ENCODE peak calls at places on chromosome 12, in nine cellular contexts. X, Z, B, N, U, F, P, A and C are unnamed samples.

GRCh38 chr12:117805865-117806264 is 162.9 kb downstream of the KSR2 start:
- DNase-seq in Z (no peak), F (no peak), A (no peak), U (peak), N (no peak), B (no peak), X (no peak), P (no peak), C (no peak)

GRCh38 chr12:94553130-94553519 is 93.5 kb upstream of the CEP83 start:
- DNase-seq in X (no peak), Z (no peak), N (no peak), P (no peak), B (no peak), F (no peak), A (peak), U (no peak), C (no peak)

GRCh38 chr12:95200128-95200973 is 16.9 kb downstream of the FGD6 start:
- DNase-seq in A (no peak), U (no peak), N (no peak), B (no peak), Z (no peak), X (no peak), P (peak), F (no peak), C (no peak)

GRCh38 chr12:91129662-91130362 is 18.5 kb upstream of the LUM start:
- DNase-seq in N (no peak), B (no peak), A (no peak), F (no peak), P (no peak), U (no peak), Z (no peak), X (no peak), C (no peak)

GRCh38 chr12:106219043-106219442 is 28.8 kb downstream of the CKAP4 start:
- DNase-seq in P (no peak), U (no peak), X (no peak), B (no peak), A (no peak), Z (no peak), N (no peak), F (no peak), C (no peak)

GRCh38 chr12:27999970-28000369 is 27.4 kb upstream of the PTHLH start:
- DNase-seq in P (no peak), Z (no peak), A (no peak), X (no peak), N (no peak), B (no peak), F (no peak), U (no peak), C (no peak)

GRCh38 chr12:30753761-30754382 is 879 bp downstream of the CAPRIN2 start:
- DNase-seq in A (no peak), B (no peak), N (no peak), U (no peak), Z (no peak), F (no peak), X (peak), P (no peak), C (no peak)

GRCh38 chr12:85036241-85036707 is at the start of the genes LRRIQ1 and TSPAN19:
- DNase-seq in X (peak), A (peak), U (peak), N (peak), P (no peak), F (peak), Z (peak), B (peak), C (peak)

GRCh38 chr12:103503546-103504480 is 8.0 kb upstream of the C12orf42 start:
- DNase-seq in U (no peak), B (peak), N (peak), A (peak), P (no peak), Z (no peak), X (peak), F (peak), C (no peak)

GRCh38 chr12:47736877-47737676 is 11.8 kb upstream of the ENDOU start:
- DNase-seq in X (peak), B (peak), U (peak), P (peak), A (no peak), Z (peak), F (peak), N (peak), C (no peak)
- TF ChIP-seq POLR2AphosphoS5 in X (peak), B (no peak), U (peak), P (peak), A (no peak), Z (peak), F (peak), N (peak), C (no peak)

DNA sequence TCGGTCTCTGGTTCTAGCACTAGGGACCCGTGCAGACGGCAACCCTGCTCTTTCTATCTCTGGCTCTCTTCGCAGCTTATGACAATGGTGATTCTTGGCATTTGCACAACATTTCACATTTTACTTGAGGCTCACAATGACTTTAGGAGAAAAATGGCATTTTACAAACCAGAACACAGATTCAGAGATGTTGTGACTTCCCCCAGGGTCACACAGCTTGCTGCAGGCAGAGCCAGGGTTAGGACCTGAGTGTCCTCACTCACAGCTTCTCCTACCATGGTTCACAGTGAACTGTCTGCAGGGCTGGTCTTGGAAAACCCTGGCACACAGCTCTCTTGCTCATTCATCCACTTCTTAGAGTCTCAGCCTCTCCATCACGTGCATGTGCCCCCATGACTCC is 23.7 kb downstream of the P2RX7 start:
- DNase-seq in Z (no peak), P (no peak), F (no peak), X (no peak), N (no peak), U (no peak), B (no peak), A (no peak), C (no peak)
- TF ChIP-seq POLR2A in Z (no peak), P (no peak), F (no peak), X (no peak), N (no peak), U (no peak), B (no peak), A (no peak), C (no peak)

GRCh38 chr12:124169577-124169976 is 125.3 kb upstream of the RFLNA start:
- DNase-seq in P (no peak), X (no peak), B (no peak), Z (no peak), U (no peak), N (no peak), A (no peak), F (no peak), C (no peak)
- TF ChIP-seq POLR2AphosphoS5 in P (no peak), X (no peak), B (no peak), Z (no peak), U (no peak), N (no peak), A (no peak), F (no peak), C (no peak)

DNA sequence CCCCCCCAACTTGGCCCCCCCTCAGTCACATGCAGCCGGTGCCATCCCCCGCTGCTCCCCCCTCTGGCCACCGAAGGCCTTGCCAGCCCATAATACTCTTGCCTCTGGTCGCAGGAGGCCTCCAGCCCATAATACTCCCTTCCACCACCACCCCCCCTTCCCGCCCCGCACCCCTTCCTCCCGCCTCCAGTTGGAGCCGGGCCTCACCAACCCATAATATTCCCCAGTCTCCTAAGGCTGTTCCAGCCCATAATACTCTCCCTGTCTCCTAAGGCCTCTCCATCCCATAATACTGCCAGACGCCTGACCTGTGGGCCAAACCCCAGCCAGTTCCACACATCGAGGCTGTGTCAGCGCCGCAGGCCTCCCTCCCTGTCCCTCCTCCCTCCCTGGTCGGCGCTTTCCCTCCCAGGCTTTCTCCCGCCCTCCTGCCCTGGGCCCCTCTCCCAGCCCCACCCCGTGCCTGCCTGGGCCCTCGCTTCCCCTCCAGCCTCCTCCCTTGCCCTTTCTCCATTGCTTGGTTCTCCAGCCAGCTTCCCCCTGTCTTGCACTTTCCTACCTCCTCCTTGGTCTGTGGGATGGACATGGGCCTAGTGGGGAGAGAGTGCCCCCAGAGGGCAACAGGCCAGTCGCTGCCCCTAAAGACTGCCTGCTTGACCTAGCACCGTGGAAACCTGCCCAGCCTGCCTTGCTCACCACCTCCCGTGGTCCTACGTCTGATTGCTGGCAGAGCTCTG is 6.8 kb upstream of the CHD4 start:
- DNase-seq in P (peak), U (peak), Z (peak), X (peak), F (peak), B (peak), N (peak), A (peak), C (peak)
- TF ChIP-seq POLR2A in P (no peak), U (peak), Z (no peak), X (no peak), F (no peak), B (peak), N (no peak), A (no peak), C (peak)

GRCh38 chr12:4383304-4383865 is 3.9 kb upstream of the FGF23 start:
- DNase-seq in F (no peak), P (peak), X (no peak), A (no peak), N (no peak), Z (no peak), U (no peak), B (no peak), C (no peak)

GRCh38 chr12:4380332-4380731 is 820 bp upstream of the FGF23 start:
- DNase-seq in P (peak), N (no peak), B (no peak), X (no peak), Z (no peak), U (no peak), F (no peak), A (no peak), C (no peak)

GRCh38 chr12:4379410-4379809 is at the start of gene FGF23:
- DNase-seq in A (no peak), B (no peak), U (no peak), P (peak), X (no peak), F (no peak), N (no peak), Z (no peak), C (no peak)
- TF ChIP-seq POLR2AphosphoS5 in A (no peak), B (no peak), U (no peak), P (no peak), X (no peak), F (no peak), N (no peak), Z (no peak), C (no peak)

DNA sequence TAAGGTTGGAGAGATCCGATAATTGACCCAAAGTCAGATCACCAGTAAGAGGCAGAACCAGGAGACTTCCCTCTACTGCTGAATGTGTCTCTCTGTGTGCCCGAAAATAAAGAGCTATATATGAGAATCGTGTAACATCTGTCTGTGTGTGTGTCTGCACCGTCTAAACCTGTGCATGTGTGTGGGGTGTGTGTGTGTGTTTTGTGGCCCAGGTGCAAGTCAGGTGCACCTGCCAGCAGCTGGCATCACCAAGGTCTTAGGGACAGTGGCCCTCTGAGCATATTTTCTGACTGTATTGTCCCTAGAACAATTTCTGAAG is 24.7 kb upstream of the KRT78 start:
- DNase-seq in A (no peak), B (no peak), P (no peak), X (no peak), F (no peak), N (no peak), Z (no peak), U (no peak), C (no peak)
- TF ChIP-seq POLR2A in A (no peak), B (no peak), P (no peak), X (no peak), F (no peak), N (no peak), Z (no peak), U (no peak), C (no peak)

GRCh38 chr12:11559941-11560340 is 89.5 kb upstream of the ETV6 start:
- DNase-seq in Z (no peak), U (no peak), X (no peak), A (no peak), N (no peak), P (no peak), F (no peak), B (no peak), C (no peak)

GRCh38 chr12:11555195-11555594 is 94.3 kb upstream of the ETV6 start:
- DNase-seq in X (no peak), P (no peak), A (no peak), U (no peak), F (no peak), B (no peak), Z (no peak), N (no peak), C (no peak)

GRCh38 chr12:11553871-11554533 is 95.5 kb upstream of the ETV6 start:
- DNase-seq in P (no peak), F (no peak), B (peak), Z (no peak), N (peak), U (peak), A (peak), X (peak), C (peak)

GRCh38 chr12:11561416-11561815 is 88.1 kb upstream of the ETV6 start:
- DNase-seq in X (no peak), Z (no peak), A (no peak), P (no peak), F (no peak), N (no peak), B (no peak), U (no peak), C (no peak)

GRCh38 chr12:11555743-11556625 is 93.5 kb upstream of the ETV6 start:
- DNase-seq in U (peak), A (no peak), B (peak), P (no peak), N (peak), F (no peak), X (no peak), Z (no peak), C (no peak)
- TF ChIP-seq POLR2AphosphoS5 in U (peak), A (no peak), B (no peak), P (peak), N (peak), F (no peak), X (no peak), Z (no peak), C (no peak)